ENCODE peak calls at places on chromosomes 12 and 14, in seven cellular contexts. D is PC-9, V is brain microvascular endothelial cell, K is esophagus muscularis mucosa, T is left lung, G is BJ, E is astrocyte. S is an unnamed sample.

GRCh38 chr12:129788506-129788905 is 115.3 kb downstream of the TMEM132D start:
- DNase-seq in K (no peak), T (no peak), E (peak; percentile 77), D (no peak), V (peak; percentile 68), G (no peak), S (no peak)

GRCh38 chr12:77324763-77325468 is 259.5 kb upstream of the E2F7 start:
- DNase-seq in E (peak; percentile 58), K (no peak), T (peak; percentile 65), D (no peak), V (peak; percentile 42), G (no peak), S (peak; percentile 79)

GRCh38 chr12:118050972-118051910 is 9.7 kb downstream of the WSB2 start:
- DNase-seq in G (no peak), T (no peak), E (no peak), D (no peak), K (no peak), V (peak; percentile 42), S (no peak)

GRCh38 chr12:52259850-52260249 is 14.6 kb upstream of the KRT86 start:
- DNase-seq in K (no peak), V (no peak), T (no peak), G (no peak), D (no peak), E (no peak), S (no peak)

GRCh38 chr12:67434653-67435375 is 165.7 kb downstream of the CAND1 start:
- DNase-seq in V (peak; percentile 96), D (peak; percentile 70), E (peak; percentile 99), T (no peak), K (no peak), G (peak; percentile 98), S (no peak)

GRCh38 chr12:56900583-56900982 is 33.6 kb downstream of the SDR9C7 start:
- DNase-seq in K (peak; percentile 81), E (no peak), G (no peak), T (no peak), V (no peak), D (no peak), S (no peak)

GRCh38 chr14:37590096-37590809 is 4.8 kb downstream of the FOXA1 start:
- DNase-seq in E (no peak), D (no peak), G (no peak), K (no peak), T (no peak), V (no peak), S (no peak)

GRCh38 chr12:11014234-11014633 is 8.2 kb downstream of the TAS2R19 start:
- DNase-seq in V (no peak), G (peak; percentile 4), E (peak; percentile 1), D (no peak), K (no peak), T (no peak), S (no peak)

GRCh38 chr14:105475916-105476845 is 1.6 kb downstream of the CRIP2 start:
- DNase-seq in G (no peak), K (no peak), V (no peak), E (peak; percentile 43), D (no peak), T (peak; percentile 67), S (peak; percentile 76)

GRCh38 chr12:66409195-66409871 is 107.0 kb downstream of the HELB start:
- DNase-seq in T (no peak), K (no peak), G (peak; percentile 17), D (no peak), E (peak; percentile 35), V (peak; percentile 66), S (peak; percentile 50)

GRCh38 chr12:71469235-71469873 is 29.8 kb downstream of the LGR5 start:
- DNase-seq in T (no peak), K (no peak), D (no peak), G (no peak), E (peak; percentile 89), V (peak; percentile 48), S (peak; percentile 70)

GRCh38 chr14:55832974-55833373 is 253.0 kb downstream of the KTN1 start:
- DNase-seq in K (no peak), V (no peak), E (no peak), T (no peak), G (no peak), D (no peak), S (no peak)

GRCh38 chr14:100679707-100680438 is 46.8 kb upstream of the DLK1 start:
- DNase-seq in T (peak; percentile 60), D (no peak), G (peak; percentile 86), E (peak; percentile 86), V (peak; percentile 83), K (no peak), S (no peak)

GRCh38 chr14:46432516-46432915 is 219.1 kb downstream of the RPL10L start:
- DNase-seq in K (no peak), V (no peak), T (no peak), D (no peak), G (no peak), E (no peak), S (no peak)

GRCh38 chr12:53696285-53696654 is 20.4 kb upstream of the ATP5MC2 start:
- DNase-seq in E (peak; percentile 74), T (peak; percentile 61), V (peak; percentile 90), G (no peak), K (no peak), D (peak; percentile 88), S (peak; percentile 80)

GRCh38 chr14:105647784-105648608 is 121.6 kb downstream of the TMEM121 start:
- DNase-seq in K (no peak), V (no peak), E (no peak), T (no peak), G (no peak), D (no peak), S (no peak)

GRCh38 chr12:49288412-49288853 is 6.5 kb upstream of the PRPH start:
- DNase-seq in D (no peak), G (no peak), E (no peak), T (no peak), V (peak; percentile 45), K (no peak), S (peak; percentile 60)

GRCh38 chr12:64612843-64613242 is 2.5 kb downstream of the RASSF3 start:
- DNase-seq in T (no peak), K (no peak), D (no peak), E (no peak), V (no peak), G (no peak), S (no peak)

GRCh38 chr14:104263671-104264358 is 125.4 kb downstream of the KIF26A start:
- DNase-seq in T (no peak), G (no peak), D (no peak), V (no peak), E (no peak), K (no peak), S (peak; percentile 6)

GRCh38 chr14:102479777-102480176 is 29.8 kb downstream of the ANKRD9 start:
- DNase-seq in G (no peak), V (no peak), T (peak; percentile 66), K (no peak), E (no peak), D (no peak), S (peak; percentile 89)

GRCh38 chr14:83297361-83297760 is 1763.7 kb upstream of the SEL1L start:
- DNase-seq in G (no peak), E (no peak), D (no peak), T (no peak), K (no peak), V (no peak), S (no peak)

GRCh38 chr14:106657460-106657859 is 1131.1 kb downstream of the TMEM121 start:
- DNase-seq in G (no peak), E (no peak), D (no peak), T (no peak), K (peak; percentile 64), V (no peak), S (no peak)

GRCh38 chr12:98856897-98857540 is 211.9 kb downstream of the APAF1 start:
- DNase-seq in V (peak; percentile 11), T (no peak), D (no peak), E (peak; percentile 60), G (no peak), K (no peak), S (no peak)

GRCh38 chr14:104137297-104138097 is 890 bp upstream of the KIF26A start:
- DNase-seq in D (no peak), T (peak; percentile 46), E (no peak), V (no peak), G (no peak), K (no peak), S (peak; percentile 88)

GRCh38 chr12:122865268-122866231 is 30.3 kb downstream of the HIP1R start:
- DNase-seq in K (no peak), D (no peak), T (peak; percentile 40), G (no peak), E (no peak), V (no peak), S (peak; percentile 53)

GRCh38 chr12:81078469-81079196 is 754 bp downstream of the ACSS3 start:
- DNase-seq in D (no peak), K (no peak), T (peak; percentile 48), G (no peak), E (peak; percentile 72), V (peak; percentile 55), S (no peak)

GRCh38 chr14:100321473-100322137 is 1.5 kb upstream of the SLC25A47 start:
- DNase-seq in D (no peak), T (no peak), K (no peak), G (no peak), E (no peak), V (no peak), S (no peak)

DNA sequence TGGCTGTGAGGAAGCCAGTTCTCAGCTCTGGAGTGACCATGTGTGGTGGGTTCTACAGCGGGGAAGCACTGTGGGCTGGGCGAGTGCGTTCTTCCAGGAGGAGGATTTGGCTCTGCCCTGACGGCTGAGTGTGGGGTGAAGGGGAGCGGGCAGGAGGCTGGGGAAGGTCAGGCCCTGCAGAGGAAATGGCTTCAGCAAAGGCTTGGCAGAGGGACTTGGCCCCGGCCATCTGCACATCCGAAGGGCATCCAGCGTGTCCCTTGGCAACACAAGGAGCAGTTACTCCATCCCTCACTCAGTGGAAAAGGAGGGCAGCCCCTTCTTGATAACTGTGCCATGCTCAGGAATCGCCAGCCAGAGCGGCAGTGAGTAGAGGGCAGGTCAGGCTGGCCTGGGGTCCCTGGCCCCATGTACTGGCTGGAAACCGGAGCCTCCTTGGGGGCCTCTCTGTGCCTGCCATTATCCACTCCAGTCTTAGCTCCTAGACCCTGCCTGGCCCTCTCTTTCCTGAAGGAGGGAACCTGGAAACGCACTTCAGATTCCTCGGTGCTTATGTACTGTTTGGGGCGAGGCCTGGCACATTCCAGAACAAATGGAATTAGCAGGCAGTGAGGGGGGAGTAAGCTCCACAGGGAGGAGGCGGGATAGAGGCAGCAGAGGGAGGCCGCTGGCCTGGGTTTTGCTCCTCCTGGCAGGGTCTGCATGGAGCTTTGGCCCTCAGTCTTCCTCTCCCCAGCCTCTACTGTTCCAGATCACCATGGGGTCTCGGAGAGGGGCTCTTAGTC is 133.6 kb upstream of the NCOR2 start:
- DNase-seq in K (no peak), E (peak; percentile 89), G (no peak), V (no peak), T (no peak), D (no peak), S (no peak)
- H3K4me3 ChIP-seq in K (no peak overlapping the region), E (no peak overlapping the region), G (no peak overlapping the region), V (no peak overlapping the region), T (no peak overlapping the region), D (no peak overlapping the region), S (no peak overlapping the region)

GRCh38 chr12:113361574-113362370 is 3.4 kb downstream of the PLBD2 start:
- DNase-seq in K (no peak), V (no peak), T (no peak), D (no peak), E (no peak), G (no peak), S (no peak)
- H3K27me3 ChIP-seq in K (no peaks in the 10 kb centered on the region), V (no peaks in the 10 kb centered on the region), T (no peaks in the 10 kb centered on the region), D (no peaks in the 10 kb centered on the region), E (no peaks in the 10 kb centered on the region), G (no peaks in the 10 kb centered on the region), S (no peaks in the 10 kb centered on the region)

GRCh38 chr14:96121660-96122395 is 82.7 kb downstream of the C14orf132 start:
- DNase-seq in D (peak; percentile 73), G (no peak), K (no peak), V (peak; percentile 65), T (no peak), E (peak; percentile 71), S (no peak)
- TF ChIP-seq CTCF in D (no peak), G (no peak), K (no peak), V (no peak), T (no peak), E (no peak), S (peak; percentile 6)

GRCh38 chr12:114480309-114481199 is 74.6 kb upstream of the TBX5 start:
- DNase-seq in G (no peak), V (no peak), K (no peak), T (no peak), D (no peak), E (no peak), S (no peak)
- H3K4me3 ChIP-seq in G (peak overlapping the region; percentile 58), V (peak overlapping the region; percentile 9), K (peak overlapping the region; percentile 46), T (peak overlapping the region; percentile 21), D (no peak overlapping the region), E (no peak overlapping the region), S (no peak overlapping the region)